ENCODE peak calls at places on chromosomes 11 and 22, in five cellular contexts. T is activated effector memory CD4-positive, alpha-beta T cell treated with anti-CD3 and anti-CD28 coated beads, Interleukin-2, amount 50 U/mL, for 16 hours; W is A549; A is activated T-cell treated with anti-CD3 and anti-CD28 coated beads for 1 hour; D is endodermal cell. X is an unnamed sample.

GRCh38 chr11:129259950-129260349 is 67.8 kb upstream of the ARHGAP32 start:
- DNase-seq in T (no peak), W (no peak), A (no peak), D (no peak), X (no peak)

GRCh38 chr11:72069787-72070251 is 10.5 kb downstream of the NUMA1 start:
- DNase-seq in T (no peak), W (peak), A (no peak), D (peak), X (no peak)

GRCh38 chr22:29801153-29801552 is 34.0 kb downstream of the UQCR10 start:
- DNase-seq in T (no peak), W (no peak), A (no peak), D (peak), X (no peak)

GRCh38 chr11:47280099-47280498 is 10.2 kb downstream of the MADD start:
- DNase-seq in T (no peak), W (no peak), A (no peak), D (no peak), X (no peak)

GRCh38 chr11:2259897-2260451 is 10.4 kb downstream of the ASCL2 start:
- DNase-seq in T (no peak), W (no peak), A (no peak), D (peak), X (no peak)

GRCh38 chr11:94638902-94639373 is 71.8 kb downstream of the PIWIL4 start:
- DNase-seq in T (no peak), W (no peak), A (no peak), D (no peak), X (no peak)

GRCh38 chr22:28358244-28358777 is 321.3 kb downstream of the TTC28 start:
- DNase-seq in T (no peak), W (no peak), A (no peak), D (no peak), X (no peak)

GRCh38 chr22:49554296-49554625 is 273.4 kb downstream of the BRD1 start:
- DNase-seq in T (peak), W (no peak), A (no peak), D (no peak), X (no peak)

GRCh38 chr22:39349967-39350802 is at the start of gene SYNGR1:
- DNase-seq in T (no peak), W (no peak), A (no peak), D (peak), X (peak)

GRCh38 chr11:78737891-78738290 is 163.2 kb upstream of the NARS2 start:
- DNase-seq in T (no peak), W (no peak), A (no peak), D (no peak), X (no peak)

GRCh38 chr11:62544521-62545436 is 1.8 kb downstream of the AHNAK start:
- DNase-seq in T (peak), W (peak), A (no peak), D (peak), X (peak)

GRCh38 chr11:122246885-122247284 is 130.9 kb upstream of the BLID start:
- DNase-seq in T (no peak), W (no peak), A (no peak), D (no peak), X (no peak)

GRCh38 chr22:43500792-43501785 is 89.3 kb downstream of the MPPED1 start:
- DNase-seq in T (no peak), W (no peak), A (no peak), D (no peak), X (no peak)

GRCh38 chr11:19555266-19555665 is 157.4 kb upstream of the NAV2 start:
- DNase-seq in T (no peak), W (no peak), A (no peak), D (no peak), X (no peak)

GRCh38 chr22:46551321-46551720 is 13.9 kb upstream of the CELSR1 start:
- DNase-seq in T (no peak), W (no peak), A (no peak), D (peak), X (no peak)

GRCh38 chr11:111355956-111356659 is 23.0 kb downstream of the POU2AF1 start:
- DNase-seq in T (no peak), W (no peak), A (no peak), D (no peak), X (no peak)

GRCh38 chr11:109338131-109338530 is 83.9 kb upstream of the C11orf87 start:
- DNase-seq in T (no peak), W (no peak), A (no peak), D (no peak), X (no peak)

GRCh38 chr11:121807051-121807450 is 309.0 kb downstream of the BLID start:
- DNase-seq in T (no peak), W (no peak), A (no peak), D (no peak), X (no peak)

GRCh38 chr22:19720150-19720827 is 3.0 kb upstream of the GP1BB start:
- DNase-seq in T (no peak), W (no peak), A (no peak), D (no peak), X (no peak)

GRCh38 chr11:126485021-126485781 is 129.7 kb downstream of the ST3GAL4 start:
- DNase-seq in T (peak), W (no peak), A (no peak), D (no peak), X (no peak)

GRCh38 chr22:48492371-48493320 is 1335.0 kb downstream of the BRD1 start:
- DNase-seq in T (peak), W (peak), A (no peak), D (peak), X (peak)

GRCh38 chr11:70176940-70177689 is 26.0 kb upstream of the FADD start:
- DNase-seq in T (peak), W (peak), A (peak), D (peak), X (peak)

GRCh38 chr11:112795142-112795815 is 165.9 kb upstream of the NCAM1 start:
- DNase-seq in T (no peak), W (peak), A (no peak), D (peak), X (peak)

GRCh38 chr11:102553835-102554282 is 23.3 kb upstream of the MMP7 start:
- DNase-seq in T (no peak), W (peak), A (no peak), D (no peak), X (no peak)

GRCh38 chr11:6545917-6546605 is 49.0 kb downstream of the DNHD1 start:
- DNase-seq in T (no peak), W (no peak), A (no peak), D (peak), X (no peak)

GRCh38 chr11:14634813-14635212 is 8.8 kb upstream of the PDE3B start:
- DNase-seq in T (no peak), W (no peak), A (no peak), D (no peak), X (no peak)

GRCh38 chr11:96263361-96263763 is 79.6 kb downstream of the MAML2 start:
- DNase-seq in T (no peak), W (peak), A (no peak), D (no peak), X (no peak)

GRCh38 chr11:7648264-7648663 is 25.0 kb downstream of the CYB5R2 start:
- DNase-seq in T (no peak), W (no peak), A (no peak), D (no peak), X (no peak)

GRCh38 chr11:14384338-14384737 is 25.4 kb upstream of the RRAS2 start:
- DNase-seq in T (no peak), W (no peak), A (no peak), D (no peak), X (no peak)

GRCh38 chr11:46275964-46276641 is 1.4 kb upstream of the CREB3L1 start:
- DNase-seq in T (no peak), W (no peak), A (no peak), D (no peak), X (no peak)

GRCh38 chr11:132920391-132921095 is 611.8 kb downstream of the OPCML start:
- DNase-seq in T (no peak), W (no peak), A (no peak), D (peak), X (no peak)

GRCh38 chr22:25666308-25666707 is 75.7 kb upstream of the MYO18B start:
- DNase-seq in T (no peak), W (peak), A (no peak), D (no peak), X (no peak)

GRCh38 chr11:1531961-1532586 is 40.0 kb downstream of the DUSP8 start:
- DNase-seq in T (no peak), W (no peak), A (no peak), D (no peak), X (no peak)

GRCh38 chr11:13238879-13239514 is 38.6 kb upstream of the BMAL1 start:
- DNase-seq in T (peak), W (peak), A (peak), D (peak), X (peak)

GRCh38 chr11:67195971-67196418 is 70.3 kb upstream of the GRK2 start:
- DNase-seq in T (no peak), W (peak), A (no peak), D (no peak), X (no peak)

GRCh38 chr11:47716692-47717091 is 1.5 kb upstream of the AGBL2 start:
- DNase-seq in T (no peak), W (peak), A (no peak), D (no peak), X (no peak)

GRCh38 chr11:17774232-17775034 is 39.9 kb downstream of the KCNC1 start:
- DNase-seq in T (peak), W (no peak), A (no peak), D (no peak), X (no peak)

GRCh38 chr11:393219-394033 is 583 bp upstream of the PKP3 start:
- DNase-seq in T (no peak), W (peak), A (no peak), D (no peak), X (no peak)

X was measured in HuH-7.5.